ENCODE peak calls at places on chromosomes 11 and 22, in four cellular contexts. X, P, T and N are unnamed samples.

GRCh38 chr11:117384045-117384444 is 56.4 kb downstream of the CEP164 start:
- DNase-seq in X (peak; percentile 31), P (no peak), T (no peak), N (no peak)

GRCh38 chr22:39097098-39098020 is at the start of gene APOBEC3H:
- DNase-seq in X (no peak), P (peak; percentile 25), T (peak; percentile 16), N (peak; percentile 43)

GRCh38 chr11:125167292-125167953 is 2.9 kb downstream of the PKNOX2 start:
- DNase-seq in X (no peak), P (no peak), T (no peak), N (no peak)

GRCh38 chr22:40276877-40277823 is 69.2 kb upstream of the ADSL start:
- DNase-seq in X (no peak), P (no peak), T (no peak), N (no peak)

GRCh38 chr22:39530692-39531331 is 1.7 kb downstream of the RPS19BP1 start:
- DNase-seq in X (no peak), P (peak; percentile 51), T (no peak), N (peak; percentile 76)

GRCh38 chr22:45285431-45286058 is 796 bp downstream of the UPK3A start:
- DNase-seq in X (no peak), P (no peak), T (no peak), N (no peak)

GRCh38 chr11:122978303-122978620 is 3.4 kb downstream of the BSX start:
- DNase-seq in X (no peak), P (no peak), T (no peak), N (no peak)

GRCh38 chr11:94759522-94759921 is 8.6 kb upstream of the AMOTL1 start:
- DNase-seq in X (no peak), P (no peak), T (no peak), N (no peak)

GRCh38 chr22:33401291-33401690 is 343.1 kb upstream of the SYN3 start:
- DNase-seq in X (no peak), P (no peak), T (no peak), N (no peak)

GRCh38 chr22:35329114-35329847 is 29.6 kb downstream of the TOM1 start:
- DNase-seq in X (no peak), P (no peak), T (no peak), N (peak; percentile 49)

GRCh38 chr11:1909524-1909923 is 10.0 kb upstream of the TNNT3 start:
- DNase-seq in X (no peak), P (no peak), T (no peak), N (no peak)

GRCh38 chr11:1907955-1908354 is 11.5 kb upstream of the TNNT3 start:
- DNase-seq in X (no peak), P (no peak), T (no peak), N (no peak)

GRCh38 chr11:1906146-1906545 is 13.4 kb upstream of the TNNT3 start:
- DNase-seq in X (no peak), P (no peak), T (no peak), N (no peak)

GRCh38 chr11:1906623-1907423 is 12.7 kb upstream of the TNNT3 start:
- DNase-seq in X (no peak), P (no peak), T (no peak), N (no peak)

DNA sequence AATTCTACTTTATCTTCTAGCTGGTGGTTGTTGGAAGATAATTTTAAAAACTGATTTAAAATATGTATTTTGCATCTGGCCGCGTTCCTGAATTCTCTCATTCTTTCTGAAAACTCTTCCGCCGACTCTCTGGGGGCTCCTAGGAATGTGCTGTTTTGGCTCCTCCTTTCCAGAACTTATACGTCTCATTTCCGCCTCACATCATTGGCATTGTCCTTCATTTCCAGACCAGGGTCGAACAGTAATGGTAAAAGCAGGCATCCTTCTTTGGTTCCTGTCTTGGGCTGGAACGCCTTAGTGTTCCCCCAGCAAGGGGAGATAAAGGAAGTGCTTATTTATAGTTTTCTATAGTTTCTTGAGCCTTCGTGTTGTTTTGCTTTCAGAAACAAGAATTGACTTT is 10.9 kb upstream of the TNNT3 start:
- DNase-seq in X (no peak), P (no peak), T (no peak), N (no peak)
- TF ChIP-seq POLR2A in X (no peak), P (no peak), T (no peak), N (no peak)

DNA sequence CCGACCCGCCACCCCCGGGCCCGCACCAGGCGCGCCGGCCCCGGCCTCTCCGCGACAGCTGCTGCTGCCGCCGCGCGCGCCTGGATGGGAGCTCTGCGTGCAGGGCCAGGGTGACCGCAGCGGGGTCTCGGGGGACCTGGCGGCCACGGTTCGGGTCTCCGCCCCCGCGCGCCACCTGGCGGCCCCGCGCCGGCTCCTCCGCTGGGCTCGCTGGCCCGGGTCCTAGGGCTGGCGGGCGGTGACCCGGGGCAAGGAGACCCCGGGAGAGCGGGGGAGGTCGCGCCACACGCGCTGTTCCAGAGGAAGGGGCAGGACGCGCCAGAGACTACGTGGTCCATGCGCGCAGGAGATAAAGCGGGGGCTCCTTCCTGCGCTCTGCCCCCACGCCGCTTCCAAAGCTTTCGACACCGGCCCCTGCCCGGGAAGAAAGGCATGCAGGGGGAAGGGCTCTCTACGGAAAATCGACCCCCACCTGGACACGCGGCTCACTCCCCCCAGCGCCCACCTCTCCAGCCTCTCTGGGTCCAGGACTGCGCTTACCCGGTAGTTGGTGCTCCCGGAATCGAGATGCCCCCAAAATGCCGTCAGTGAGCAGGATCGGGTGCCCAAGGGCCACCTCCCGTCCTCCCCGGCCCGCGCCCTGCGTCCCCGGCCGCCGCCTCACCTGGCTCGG is 480 bp downstream of the SHANK2 start:
- DNase-seq in X (peak; percentile 80), P (peak; percentile 35), T (no peak), N (peak; percentile 69)
- TF ChIP-seq MAX in X (no peak), P (no peak), T (peak; percentile 17), N (no peak)

DNA sequence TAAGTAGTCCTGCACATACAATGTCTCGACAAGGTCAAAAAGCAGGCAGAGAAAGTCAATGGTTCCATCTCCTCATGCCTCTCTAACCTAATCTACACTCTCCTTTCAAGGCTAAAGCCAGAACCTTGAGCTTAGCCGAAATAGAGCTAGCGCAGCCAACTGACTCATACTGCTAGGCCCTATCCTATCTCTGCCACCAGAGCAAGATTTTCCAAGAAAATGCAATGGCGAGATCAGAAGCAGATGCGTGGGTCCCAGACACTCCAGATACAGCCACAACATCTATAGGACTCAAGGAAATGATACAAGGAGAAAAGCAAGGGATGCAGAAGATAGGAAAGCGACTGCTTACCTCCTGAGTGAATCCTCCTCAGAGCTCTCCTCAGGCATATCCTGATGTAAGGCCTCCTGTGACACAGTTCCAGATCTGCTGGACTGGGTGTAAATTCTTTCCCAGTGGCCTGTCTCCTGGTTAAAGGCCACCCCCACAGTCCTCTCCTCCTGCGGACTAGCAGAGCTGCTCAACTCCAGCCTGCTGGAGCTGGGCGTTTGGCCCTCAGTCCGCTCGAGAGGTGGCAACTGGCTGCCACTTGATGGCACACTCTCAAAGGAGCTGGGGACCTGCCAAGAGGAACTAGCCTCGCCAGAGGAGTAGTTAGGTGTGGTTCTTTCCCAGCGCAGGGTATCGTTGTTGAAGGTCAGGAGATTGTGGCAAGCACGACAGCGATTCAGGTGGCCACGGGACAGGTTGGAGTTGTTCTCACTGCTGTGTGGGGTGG is 52.0 kb downstream of the AMBRA1 start:
- DNase-seq in X (no peak), P (peak; percentile 82), T (no peak), N (peak; percentile 23)
- TF ChIP-seq CTCF in X (no peak), P (peak; percentile 29), T (peak; percentile 8), N (peak; percentile 7)

DNA sequence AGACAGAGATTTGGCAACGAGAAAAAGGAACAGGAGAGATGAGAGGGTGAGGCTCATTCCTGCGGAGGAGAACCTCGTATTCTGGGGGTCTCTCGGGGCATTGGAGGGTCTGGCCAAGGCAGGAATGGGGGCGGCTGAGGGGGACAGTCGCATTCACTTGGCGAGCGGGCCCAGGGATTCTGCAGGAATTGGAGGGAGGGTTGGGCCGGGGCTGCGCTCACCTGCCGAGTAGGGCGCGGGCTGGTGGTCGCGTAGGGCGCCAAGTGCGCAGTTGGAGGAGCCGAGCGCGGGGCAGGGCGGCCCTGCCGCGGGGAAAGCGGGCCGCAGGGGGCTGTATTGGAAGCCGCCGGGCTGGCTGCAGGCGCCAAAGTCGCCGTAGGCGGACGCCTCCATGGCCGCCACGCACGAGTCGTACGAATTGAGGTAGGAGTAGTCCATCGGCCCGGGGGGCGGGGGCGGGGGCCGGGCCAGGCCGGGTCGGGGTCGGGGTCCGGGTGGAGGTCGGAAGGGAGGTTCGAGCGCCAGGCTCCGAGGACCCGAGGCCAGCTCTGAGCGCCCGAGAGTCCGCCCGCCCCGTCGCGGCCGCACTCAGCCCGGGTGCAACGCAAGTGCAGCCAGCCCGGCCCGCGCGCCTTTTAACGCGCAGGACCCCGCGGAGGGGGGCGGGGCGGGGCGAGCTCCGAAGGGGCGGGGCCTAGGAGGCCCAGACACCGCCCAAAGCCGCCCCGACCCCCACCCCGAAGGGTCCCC is at the start of gene PHOX2A:
- DNase-seq in X (no peak), P (no peak), T (no peak), N (no peak)
- TF ChIP-seq POLR2A in X (no peak), P (no peak), T (no peak), N (no peak)

GRCh38 chr11:48017105-48017874 is 36.9 kb downstream of the PTPRJ start:
- DNase-seq in X (no peak), P (no peak), T (no peak), N (no peak)
- TF ChIP-seq MAX in X (no peak), P (no peak), T (no peak), N (no peak)

GRCh38 chr11:55726715-55727324 is 46.4 kb upstream of the OR5D13 start:
- DNase-seq in X (no peak), P (peak; percentile 14), T (no peak), N (peak; percentile 25)
- TF ChIP-seq CTCF in X (no peak), P (peak; percentile 19), T (no peak), N (peak; percentile 38)

GRCh38 chr11:134257101-134257500 is 3.7 kb downstream of the ACAD8 start:
- DNase-seq in X (no peak), P (no peak), T (no peak), N (no peak)

GRCh38 chr11:134252539-134253188 is 488 bp downstream of the THYN1 start:
- DNase-seq in X (peak; percentile 4), P (no peak), T (no peak), N (no peak)

GRCh38 chr11:134250675-134251074 is 2.5 kb downstream of the THYN1 start:
- DNase-seq in X (no peak), P (no peak), T (no peak), N (no peak)

GRCh38 chr11:134254433-134254832 is 1.1 kb downstream of the ACAD8 start:
- DNase-seq in X (no peak), P (no peak), T (no peak), N (no peak)

DNA sequence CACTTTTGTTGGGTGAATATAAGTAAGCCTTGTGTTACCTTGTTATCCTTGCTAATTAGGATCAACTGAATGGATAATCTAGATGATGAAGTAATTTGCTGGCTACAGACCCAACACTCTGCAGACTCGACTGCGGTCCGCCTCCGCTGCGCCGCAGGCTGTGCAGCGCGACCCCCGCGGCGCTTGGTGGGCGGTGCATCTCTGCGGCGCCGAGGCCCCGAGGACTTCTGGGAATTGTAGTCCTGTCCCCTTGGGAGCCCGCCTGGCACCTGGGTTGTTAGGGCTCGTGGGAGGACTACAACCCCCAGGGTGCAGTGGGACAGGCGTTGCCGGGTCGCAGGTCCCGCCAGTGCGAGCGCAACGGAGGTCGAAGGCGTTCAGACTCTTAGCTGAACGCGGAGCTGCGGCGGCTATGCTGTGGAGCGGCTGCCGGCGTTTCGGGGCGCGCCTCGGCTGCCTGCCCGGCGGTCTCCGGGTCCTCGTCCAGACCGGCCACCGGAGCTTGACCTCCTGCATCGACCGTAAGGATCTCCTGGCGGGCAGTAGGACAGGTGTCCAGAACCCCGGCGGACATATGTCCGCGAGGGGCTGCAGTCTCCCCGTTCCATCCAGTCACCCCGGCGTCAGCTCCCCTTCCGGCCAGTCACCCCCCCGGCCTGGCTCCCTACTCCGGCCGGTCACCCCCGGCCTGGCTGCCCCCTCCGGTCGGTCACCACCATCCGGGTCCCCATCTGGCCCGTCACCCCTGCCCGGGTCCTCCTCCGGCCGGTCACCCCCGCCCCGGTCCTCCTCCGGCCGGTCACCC is at the start of the genes ACAD8 and THYN1:
- DNase-seq in X (peak; percentile 86), P (peak; percentile 97), T (peak; percentile 90), N (peak; percentile 99)
- TF ChIP-seq POLR2A in X (peak; percentile 78), P (peak; percentile 74), T (peak; percentile 86), N (peak; percentile 95)

GRCh38 chr11:32153747-32154146 is 62.9 kb downstream of the RCN1 start:
- DNase-seq in X (no peak), P (no peak), T (no peak), N (no peak)
- TF ChIP-seq MAX in X (no peak), P (no peak), T (no peak), N (no peak)